ENCODE peak calls at places on chromosomes 3 and 15, in six cellular contexts. I is K562, N is HepG2, Z is H1, H is GM12878, X is GM23338. J is an unnamed sample.

GRCh38 chr15:79529441-79529840 is 97.3 kb downstream of the MINAR1 start:
- DNase-seq in I (no peak), N (no peak), Z (no peak), H (no peak), X (no peak), J (no peak)

GRCh38 chr3:81249540-81250029 is 511.9 kb downstream of the GBE1 start:
- DNase-seq in I (no peak), N (peak), Z (no peak), H (no peak), X (peak), J (no peak)

GRCh38 chr3:120419797-120420196 is 31.0 kb downstream of the FSTL1 start:
- DNase-seq in I (no peak), N (no peak), Z (no peak), H (no peak), X (no peak), J (no peak)

GRCh38 chr3:129936757-129937156 is 37.8 kb upstream of the TRH start:
- DNase-seq in I (peak), N (peak), Z (no peak), H (no peak), X (peak), J (no peak)

GRCh38 chr15:63043391-63044076 is 987 bp downstream of the TPM1 start:
- DNase-seq in I (no peak), N (no peak), Z (no peak), H (no peak), X (no peak), J (no peak)

GRCh38 chr15:64915518-64916227 is 4.0 kb downstream of the ANKDD1A start:
- DNase-seq in I (no peak), N (no peak), Z (no peak), H (no peak), X (peak), J (no peak)

GRCh38 chr15:55343168-55343567 is 24.1 kb downstream of the PIGB start:
- DNase-seq in I (no peak), N (no peak), Z (no peak), H (no peak), X (no peak), J (no peak)

GRCh38 chr3:52346623-52347530 is 30.8 kb downstream of the DNAH1 start:
- DNase-seq in I (no peak), N (no peak), Z (no peak), H (no peak), X (no peak), J (no peak)

GRCh38 chr3:23859012-23859743 is 53.4 kb downstream of the UBE2E1 start:
- DNase-seq in I (no peak), N (no peak), Z (no peak), H (no peak), X (no peak), J (no peak)

GRCh38 chr3:64399205-64399800 is 174.0 kb upstream of the PRICKLE2 start:
- DNase-seq in I (peak), N (peak), Z (no peak), H (no peak), X (peak), J (peak)

GRCh38 chr15:101110681-101111569 is 140.9 kb downstream of the CHSY1 start:
- DNase-seq in I (no peak), N (no peak), Z (no peak), H (no peak), X (no peak), J (no peak)

GRCh38 chr3:24128195-24129005 is 183.3 kb downstream of the NR1D2 start:
- DNase-seq in I (no peak), N (no peak), Z (no peak), H (no peak), X (no peak), J (no peak)

GRCh38 chr3:14174483-14174882 is 3.9 kb downstream of the XPC start:
- DNase-seq in I (no peak), N (no peak), Z (no peak), H (no peak), X (no peak), J (no peak)

GRCh38 chr15:51876169-51876568 is 46.7 kb downstream of the TMOD3 start:
- DNase-seq in I (no peak), N (no peak), Z (no peak), H (no peak), X (no peak), J (no peak)

GRCh38 chr3:9870978-9871377 is 9.1 kb downstream of the CIDEC start:
- DNase-seq in I (no peak), N (peak), Z (no peak), H (no peak), X (no peak), J (no peak)

GRCh38 chr3:13780432-13781173 is 99.3 kb downstream of the WNT7A start:
- DNase-seq in I (no peak), N (no peak), Z (no peak), H (no peak), X (no peak), J (no peak)

GRCh38 chr15:81304226-81304625 is 19.7 kb downstream of the STARD5 start:
- DNase-seq in I (no peak), N (no peak), Z (no peak), H (no peak), X (no peak), J (no peak)

GRCh38 chr3:107366766-107367165 is 10.5 kb upstream of the CCDC54 start:
- DNase-seq in I (peak), N (no peak), Z (peak), H (no peak), X (peak), J (peak)

GRCh38 chr15:101187820-101188516 is 63.9 kb downstream of the CHSY1 start:
- DNase-seq in I (no peak), N (no peak), Z (no peak), H (peak), X (no peak), J (no peak)

GRCh38 chr15:29618586-29618985 is 203.7 kb downstream of the TJP1 start:
- DNase-seq in I (no peak), N (no peak), Z (no peak), H (no peak), X (no peak), J (no peak)

GRCh38 chr15:41695750-41696436 is 35.7 kb downstream of the MGA start:
- DNase-seq in I (peak), N (peak), Z (no peak), H (peak), X (peak), J (no peak)

GRCh38 chr15:85330941-85331588 is 49.3 kb upstream of the AKAP13 start:
- DNase-seq in I (peak), N (peak), Z (peak), H (peak), X (peak), J (peak)

GRCh38 chr3:125000661-125001060 is 55.1 kb downstream of the HEG1 start:
- DNase-seq in I (no peak), N (no peak), Z (no peak), H (no peak), X (no peak), J (no peak)
- TF ChIP-seq CREB1 in I (no peak), N (no peak), Z (no peak), H (no peak), X (no peak), J (no peak)

DNA sequence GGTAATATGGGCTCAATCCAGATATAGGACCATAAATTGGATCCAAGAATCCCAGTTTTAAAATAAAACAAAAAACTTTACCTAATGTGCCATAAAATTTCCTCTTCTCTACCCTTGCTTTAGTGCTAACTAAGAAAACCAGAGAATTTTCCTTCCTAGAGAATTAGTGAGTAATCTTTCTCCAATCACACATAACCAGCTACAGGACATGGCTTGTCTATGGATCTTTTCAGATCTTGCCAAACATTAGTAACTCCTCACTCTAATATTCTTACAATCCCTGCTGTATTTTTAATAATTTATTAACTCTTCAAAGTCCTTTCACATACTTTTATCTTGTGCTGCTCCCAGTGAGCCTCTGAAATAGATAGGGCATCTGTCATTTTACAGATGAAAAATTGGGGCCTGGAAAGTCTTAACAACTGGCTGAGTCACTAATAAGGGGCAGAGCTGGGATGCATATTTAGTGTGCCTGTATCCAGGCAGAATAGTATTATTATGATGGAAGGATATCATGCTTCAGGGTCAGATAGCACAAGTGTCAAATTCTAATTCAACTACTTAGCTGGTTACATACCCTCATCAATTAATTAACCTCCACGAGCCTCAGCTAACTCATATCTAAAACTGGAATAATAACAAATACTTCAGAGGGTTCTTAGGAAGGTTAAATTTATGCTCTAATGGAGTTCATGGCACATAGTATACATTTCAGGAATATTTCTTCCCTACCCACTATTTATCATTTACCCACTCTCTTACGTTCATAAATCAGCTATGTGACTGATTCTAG is 5.6 kb downstream of the ZBED2 start:
- DNase-seq in I (no peak), N (no peak), Z (no peak), H (no peak), X (no peak), J (no peak)
- TF ChIP-seq CREB1 in I (no peak), N (no peak), Z (no peak), H (no peak), X (no peak), J (no peak)

GRCh38 chr3:86416334-86416733 is 574.6 kb downstream of the VGLL3 start:
- DNase-seq in I (no peak), N (no peak), Z (no peak), H (no peak), X (peak), J (no peak)

GRCh38 chr3:86410587-86410986 is 580.4 kb downstream of the VGLL3 start:
- DNase-seq in I (no peak), N (no peak), Z (no peak), H (no peak), X (peak), J (no peak)
- TF ChIP-seq CREB1 in I (no peak), N (no peak), Z (no peak), H (no peak), X (no peak), J (no peak)

GRCh38 chr15:32670624-32671022 is 29.1 kb downstream of the SCG5 start:
- DNase-seq in I (no peak), N (no peak), Z (no peak), H (no peak), X (no peak), J (no peak)

GRCh38 chr15:32667321-32667720 is 25.8 kb downstream of the SCG5 start:
- DNase-seq in I (no peak), N (no peak), Z (no peak), H (no peak), X (no peak), J (no peak)

GRCh38 chr15:32668942-32669341 is 27.4 kb downstream of the SCG5 start:
- DNase-seq in I (no peak), N (no peak), Z (peak), H (no peak), X (peak), J (peak)

GRCh38 chr15:32671339-32672325 is 30.1 kb downstream of the SCG5 start:
- DNase-seq in I (no peak), N (no peak), Z (no peak), H (no peak), X (no peak), J (no peak)

GRCh38 chr15:32669870-32670623 is 28.5 kb downstream of the SCG5 start:
- DNase-seq in I (no peak), N (peak), Z (no peak), H (no peak), X (peak), J (no peak)
- TF ChIP-seq CREB1 in I (no peak), N (peak), Z (no peak), H (no peak), X (no peak), J (no peak)

GRCh38 chr3:100407977-100408532 is 6.7 kb downstream of the LNP1 start:
- DNase-seq in I (no peak), N (no peak), Z (no peak), H (no peak), X (peak), J (no peak)
- TF ChIP-seq CREB1 in I (no peak), N (no peak), Z (no peak), H (no peak), X (no peak), J (no peak)

DNA sequence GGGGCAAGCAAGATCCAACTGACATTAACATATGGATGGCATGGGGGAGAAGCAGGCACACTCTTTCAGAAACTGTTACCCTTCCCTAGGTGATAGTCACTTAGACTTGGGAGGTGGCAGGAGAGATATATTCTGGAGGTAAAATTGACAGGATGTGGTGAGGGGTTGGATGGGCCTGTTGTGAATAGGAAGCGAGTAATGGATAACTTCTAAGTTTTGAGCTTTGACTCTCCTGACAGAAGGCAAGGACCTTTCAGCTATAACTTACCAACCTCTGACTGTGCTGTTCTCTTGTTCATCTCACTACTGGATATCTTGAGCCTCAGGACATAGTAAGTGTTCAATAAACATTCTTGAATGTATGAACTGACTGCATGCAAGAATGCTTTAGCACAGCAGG is 1.9 kb upstream of the PDIA5 start:
- DNase-seq in I (no peak), N (no peak), Z (no peak), H (no peak), X (no peak), J (no peak)
- TF ChIP-seq CREB1 in I (no peak), N (no peak), Z (no peak), H (no peak), X (no peak), J (no peak)

DNA sequence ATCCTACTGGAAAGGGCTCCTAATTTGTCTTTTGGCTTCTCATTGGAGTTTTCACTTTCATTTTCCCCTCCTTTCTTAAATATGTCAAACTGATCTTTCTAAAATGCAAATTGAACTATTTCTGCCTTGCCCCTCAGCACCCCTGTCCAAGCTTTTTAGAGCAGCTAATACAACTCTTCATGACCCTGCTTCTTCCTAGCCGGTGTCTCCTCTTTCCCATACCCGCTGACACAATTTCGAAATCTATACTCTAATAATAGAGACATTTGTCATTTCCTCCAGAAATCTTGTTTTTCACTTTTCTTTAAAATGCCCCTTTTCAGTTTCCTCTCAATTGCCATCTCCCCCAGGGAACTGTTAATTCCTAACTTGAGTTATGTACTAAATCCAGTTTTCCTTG is 2.9 kb upstream of the EPHA3 start:
- DNase-seq in I (no peak), N (no peak), Z (no peak), H (no peak), X (no peak), J (no peak)
- TF ChIP-seq CREB1 in I (no peak), N (no peak), Z (no peak), H (no peak), X (no peak), J (no peak)

GRCh38 chr3:22366781-22367180 is 615.8 kb upstream of the ZNF385D start:
- DNase-seq in I (no peak), N (no peak), Z (no peak), H (no peak), X (no peak), J (no peak)
- TF ChIP-seq CREB1 in I (no peak), N (no peak), Z (no peak), H (no peak), X (no peak), J (no peak)

DNA sequence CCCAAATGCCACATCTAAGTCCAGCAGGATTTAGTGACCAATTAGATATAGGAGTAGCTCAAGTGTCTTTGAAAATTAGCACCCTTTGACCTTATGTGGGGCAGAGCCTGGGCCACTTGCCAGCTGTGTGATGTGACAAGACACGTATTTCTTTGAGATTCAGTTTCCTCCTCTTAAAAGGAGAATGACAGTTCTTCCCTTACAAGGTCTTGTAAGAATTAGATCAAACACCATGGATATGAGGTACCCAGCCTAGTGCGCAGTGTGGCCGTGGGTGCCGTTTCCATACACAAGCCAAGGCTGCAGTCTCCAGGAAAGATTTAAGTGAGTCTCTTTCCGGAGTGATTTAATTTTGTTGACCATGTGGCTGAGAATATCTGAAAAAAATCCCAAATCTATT is 46.3 kb downstream of the ARHGAP31 start:
- DNase-seq in I (no peak), N (no peak), Z (no peak), H (no peak), X (no peak), J (no peak)
- TF ChIP-seq CREB1 in I (no peak), N (no peak), Z (no peak), H (no peak), X (no peak), J (no peak)

J was measured in WTC11.